ENCODE peak calls at places on chromosomes 6 and 20, in six cellular contexts. W is adrenal gland, P is IMR-90, M is Peyer's patch, B is testis, T is endothelial cell of umbilical vein. J is an unnamed sample.

GRCh38 chr6:157097255-157097936 is 225.9 kb downstream of the TMEM242 start:
- DNase-seq in W (no peak), P (no peak), M (no peak), B (no peak), T (no peak), J (no peak)

GRCh38 chr20:49979030-49979832 is 3.5 kb upstream of the SNAI1 start:
- DNase-seq in W (no peak), P (no peak), M (peak), B (peak), T (peak), J (peak)

GRCh38 chr6:168582581-168582981 is 141.6 kb downstream of the SMOC2 start:
- DNase-seq in W (no peak), P (no peak), M (no peak), B (no peak), T (no peak), J (no peak)

GRCh38 chr6:140912686-140913085 is 1220.0 kb upstream of the GJE1 start:
- DNase-seq in W (no peak), P (no peak), M (no peak), B (no peak), T (no peak), J (no peak)

GRCh38 chr6:73200735-73201134 is 24.6 kb downstream of the KHDC1L start:
- DNase-seq in W (no peak), P (peak), M (no peak), B (no peak), T (no peak), J (no peak)

GRCh38 chr6:6712258-6712978 is 123.9 kb downstream of the LY86 start:
- DNase-seq in W (no peak), P (peak), M (no peak), B (no peak), T (no peak), J (peak)

GRCh38 chr6:131250121-131250520 is 114.9 kb downstream of the AKAP7 start:
- DNase-seq in W (peak), P (peak), M (peak), B (peak), T (peak), J (peak)

GRCh38 chr6:15063253-15063853 is 182.5 kb upstream of the JARID2 start:
- DNase-seq in W (peak), P (peak), M (peak), B (peak), T (no peak), J (peak)

GRCh38 chr6:36050947-36051710 is 23.5 kb downstream of the MAPK14 start:
- DNase-seq in W (no peak), P (no peak), M (no peak), B (no peak), T (no peak), J (no peak)

GRCh38 chr20:4017051-4017702 is 1.8 kb upstream of the RNF24 start:
- DNase-seq in W (no peak), P (no peak), M (no peak), B (no peak), T (no peak), J (no peak)

GRCh38 chr6:11514672-11515071 is 22.9 kb upstream of the TMEM170B start:
- DNase-seq in W (no peak), P (no peak), M (no peak), B (no peak), T (no peak), J (no peak)

DNA sequence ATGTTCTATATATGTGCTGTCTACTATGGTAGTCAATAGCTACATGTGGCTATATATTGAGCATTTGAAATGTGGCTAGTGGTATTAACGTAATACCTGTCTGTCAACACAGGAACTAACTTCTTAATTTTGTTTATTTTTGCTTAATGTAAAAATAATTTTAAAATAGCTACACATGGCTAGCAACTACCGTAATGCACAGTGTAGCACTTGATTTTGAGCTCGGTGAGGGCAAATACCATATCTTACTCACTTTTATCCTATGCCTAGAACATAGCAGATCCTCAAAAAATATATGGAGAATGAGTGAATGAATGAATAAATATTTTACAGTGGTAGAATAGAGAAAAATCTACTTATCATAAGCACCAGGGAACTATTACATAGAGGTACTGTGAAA is 28.1 kb upstream of the TMEM170B start:
- DNase-seq in W (no peak), P (no peak), M (no peak), B (no peak), T (no peak), J (no peak)
- TF ChIP-seq POLR2A in W (no peak), P (no peak), M (no peak), B (no peak), T (no peak), J (no peak)

DNA sequence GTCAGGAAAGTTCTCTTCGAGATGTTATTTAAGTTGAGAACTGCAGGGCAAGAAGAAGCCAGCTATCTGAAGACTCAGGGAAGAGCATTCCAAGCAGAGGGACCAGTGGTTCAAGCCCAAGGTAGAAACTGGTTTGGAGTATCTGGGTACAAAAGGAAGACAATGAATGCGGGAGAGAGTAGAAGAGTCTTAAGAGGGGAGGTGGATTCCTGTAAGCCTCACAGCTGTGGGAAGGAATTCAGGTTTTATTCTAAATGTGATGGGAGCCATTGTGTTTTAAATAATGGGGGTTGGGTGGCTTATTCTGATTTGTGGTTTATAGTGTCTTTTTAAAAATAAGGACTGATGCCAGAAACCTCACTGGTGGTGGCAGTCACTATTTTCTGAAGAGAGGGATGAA is 37.6 kb upstream of the TENT5A start:
- DNase-seq in W (no peak), P (no peak), M (no peak), B (no peak), T (no peak), J (no peak)
- H3K27ac ChIP-seq in W (no peak), P (no peak), M (no peak), B (no peak), T (no peak), J (no peak)

DNA sequence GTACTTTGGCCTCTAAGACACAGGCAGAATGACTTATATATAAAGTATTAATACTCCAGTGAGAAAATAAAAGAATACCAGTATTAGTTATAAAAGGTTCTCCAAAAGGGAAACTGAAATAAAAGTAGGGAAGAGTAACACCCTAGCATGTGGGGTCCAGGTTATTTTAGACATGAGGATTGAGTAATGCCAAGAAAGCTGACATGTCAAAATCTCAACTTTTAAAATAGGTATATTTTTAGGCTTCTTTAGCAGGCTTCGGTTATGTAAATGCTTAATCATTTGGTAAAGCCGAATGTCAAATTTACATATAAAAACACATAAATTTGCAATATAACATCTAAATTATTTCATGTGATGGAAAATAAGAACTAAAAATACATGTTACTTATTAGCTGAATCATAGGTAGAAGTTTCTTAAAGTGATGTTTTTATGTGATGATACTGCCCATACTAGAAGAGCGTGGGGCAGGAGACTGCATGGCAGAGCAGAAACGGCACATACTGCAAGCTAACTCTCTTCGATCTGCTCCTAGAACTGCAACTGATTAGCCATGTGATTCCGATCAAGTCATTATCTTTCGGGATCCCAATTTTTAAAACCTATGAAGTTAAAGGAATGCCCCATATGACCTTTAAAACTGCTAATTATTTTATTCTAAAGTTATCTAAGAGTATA is 129.4 kb upstream of the DST start:
- DNase-seq in W (no peak), P (no peak), M (no peak), B (no peak), T (no peak), J (no peak)
- H3K4me3 ChIP-seq in W (no peak), P (no peak), M (no peak), B (no peak), T (no peak), J (no peak)

GRCh38 chr6:52667572-52667971 is 3.3 kb upstream of the TMEM14A start:
- DNase-seq in W (no peak), P (no peak), M (no peak), B (no peak), T (no peak), J (no peak)

GRCh38 chr6:52675372-52675771 is 4.5 kb downstream of the TMEM14A start:
- DNase-seq in W (no peak), P (no peak), M (no peak), B (no peak), T (no peak), J (no peak)

GRCh38 chr6:52670502-52671409 is at the start of gene TMEM14A:
- DNase-seq in W (peak), P (peak), M (peak), B (peak), T (peak), J (peak)

GRCh38 chr6:52672422-52673025 is 1.6 kb downstream of the TMEM14A start:
- DNase-seq in W (no peak), P (peak), M (no peak), B (no peak), T (no peak), J (no peak)
- TF ChIP-seq POLR2A in W (no peak), P (no peak), M (no peak), B (no peak), T (no peak), J (no peak)

DNA sequence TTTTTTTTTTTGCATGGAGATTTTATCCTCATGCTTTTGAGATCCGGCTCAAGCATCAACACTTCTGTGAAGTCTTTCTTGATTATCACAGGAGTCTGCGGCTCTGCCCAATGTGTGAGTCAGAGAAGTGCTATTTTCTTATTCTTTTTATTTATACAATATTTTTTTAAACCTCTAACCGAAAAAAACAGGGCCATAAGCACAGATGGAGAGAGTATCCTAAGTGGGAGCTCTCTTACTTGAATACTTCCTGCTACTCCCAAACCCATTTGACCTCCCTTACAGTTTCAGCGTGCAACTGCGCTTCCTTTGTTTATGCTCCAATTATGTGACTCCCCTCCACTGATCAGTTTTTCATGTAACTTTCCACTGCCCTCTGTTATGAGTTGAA is 8.7 kb upstream of the ATXN1 start:
- DNase-seq in W (no peak), P (peak), M (no peak), B (no peak), T (peak), J (no peak)
- H3K27ac ChIP-seq in W (no peak), P (peak), M (no peak), B (no peak), T (peak), J (peak)

DNA sequence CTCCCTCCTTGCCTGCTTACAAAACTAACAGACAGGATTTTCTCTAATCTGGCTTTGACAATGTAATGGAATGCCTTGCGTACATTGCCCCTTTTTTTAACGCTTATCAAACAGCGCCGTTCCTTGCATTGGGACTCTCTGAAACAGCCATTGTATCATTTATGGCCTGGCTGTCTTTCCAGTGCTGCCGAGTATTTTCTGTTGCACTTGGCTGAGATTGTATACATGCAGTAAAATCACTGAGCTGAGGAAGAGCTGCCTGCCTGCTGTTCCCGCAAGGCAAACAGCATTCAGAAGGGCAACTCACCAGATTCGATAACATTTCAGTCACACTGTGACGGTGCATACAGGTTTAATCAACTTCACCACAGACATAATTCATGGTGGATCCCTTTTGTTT is 106.0 kb downstream of the SH3BGRL2 start:
- DNase-seq in W (no peak), P (peak), M (no peak), B (peak), T (peak), J (peak)
- H3K4me3 ChIP-seq in W (no peak), P (no peak), M (no peak), B (peak), T (peak), J (no peak)

DNA sequence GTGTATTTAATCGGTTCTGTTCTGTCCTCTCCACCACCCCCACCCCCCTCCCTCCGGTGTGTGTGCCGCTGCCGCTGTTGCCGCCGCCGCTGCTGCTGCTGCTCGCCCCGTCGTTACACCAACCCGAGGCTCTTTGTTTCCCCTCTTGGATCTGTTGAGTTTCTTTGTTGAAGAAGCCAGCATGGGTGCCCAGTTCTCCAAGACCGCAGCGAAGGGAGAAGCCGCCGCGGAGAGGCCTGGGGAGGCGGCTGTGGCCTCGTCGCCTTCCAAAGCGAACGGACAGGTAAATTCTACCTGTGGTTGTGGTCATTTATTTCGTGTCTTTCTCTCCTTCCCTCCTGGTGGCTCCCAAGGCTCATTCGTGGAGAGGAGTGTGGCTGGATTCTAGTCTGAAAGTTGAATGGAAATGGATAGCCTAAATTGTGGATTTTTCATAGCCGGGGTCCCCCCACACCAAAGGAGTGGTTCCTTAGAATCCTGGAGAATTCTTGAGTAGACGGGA is 471 bp downstream of the MARCKS start:
- DNase-seq in W (no peak), P (no peak), M (no peak), B (peak), T (no peak), J (peak)
- TF ChIP-seq POLR2A in W (no peak), P (no peak), M (no peak), B (no peak), T (no peak), J (no peak)

GRCh38 chr20:40982415-40983145 is 46.0 kb upstream of the TOP1 start:
- DNase-seq in W (no peak), P (no peak), M (peak), B (no peak), T (no peak), J (no peak)

GRCh38 chr20:40980828-40981310 is 47.8 kb upstream of the TOP1 start:
- DNase-seq in W (no peak), P (no peak), M (no peak), B (no peak), T (no peak), J (no peak)

GRCh38 chr20:40978761-40979160 is 49.9 kb upstream of the TOP1 start:
- DNase-seq in W (no peak), P (no peak), M (no peak), B (no peak), T (no peak), J (no peak)

GRCh38 chr20:40979247-40979646 is 49.4 kb upstream of the TOP1 start:
- DNase-seq in W (no peak), P (no peak), M (peak), B (no peak), T (no peak), J (no peak)

DNA sequence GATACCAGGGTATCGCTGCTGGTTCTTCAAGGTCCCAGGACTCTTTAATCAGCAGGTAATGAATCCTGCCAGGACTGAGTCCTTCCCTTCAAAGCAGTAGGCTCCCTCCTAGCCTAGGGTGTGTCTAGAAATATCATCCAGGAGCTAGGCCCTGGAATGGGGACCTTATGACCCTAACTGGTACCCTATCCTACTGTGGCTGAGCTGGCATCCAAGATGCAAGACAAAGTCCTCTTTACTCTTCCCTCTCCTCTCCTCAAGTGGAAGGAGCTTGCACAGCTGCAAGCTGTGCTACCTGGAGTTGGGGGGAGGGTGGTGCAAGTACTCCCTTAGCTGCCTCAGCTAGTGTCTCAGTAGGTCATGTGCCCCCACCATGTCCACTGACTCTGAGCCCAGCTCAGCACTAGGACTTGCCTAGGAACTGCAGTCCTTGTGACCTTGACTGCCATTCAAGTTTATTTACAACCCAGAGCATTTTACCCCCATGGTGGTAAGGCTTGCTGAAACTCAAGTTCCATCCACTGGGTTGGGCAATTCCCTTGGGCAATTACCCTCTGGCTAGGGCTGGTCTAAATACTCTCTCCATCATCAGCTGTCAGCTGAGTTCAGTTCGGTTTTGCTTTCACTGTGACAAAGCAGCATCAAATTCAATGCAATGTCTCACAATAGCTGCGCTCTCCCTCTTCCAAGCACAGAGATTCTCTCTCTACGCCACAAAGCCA is 48.4 kb upstream of the TOP1 start:
- DNase-seq in W (no peak), P (no peak), M (peak), B (no peak), T (no peak), J (no peak)
- H3K27ac ChIP-seq in W (no peak), P (no peak), M (no peak), B (no peak), T (no peak), J (no peak)

GRCh38 chr6:43699564-43700186 is 12.1 kb upstream of the MRPS18A start:
- DNase-seq in W (no peak), P (peak), M (no peak), B (no peak), T (peak), J (peak)
- H3K4me3 ChIP-seq in W (no peak), P (no peak), M (no peak), B (no peak), T (no peak), J (no peak)

GRCh38 chr6:166286831-166287271 is 21.3 kb downstream of the PRR18 start:
- DNase-seq in W (peak), P (no peak), M (peak), B (no peak), T (no peak), J (no peak)
- TF ChIP-seq POLR2A in W (no peak), P (no peak), M (no peak), B (no peak), T (no peak), J (no peak)

J was measured in transverse colon.